ENCODE peak calls at places on chromosome 13, in six cellular contexts. F, V, D, S, Y and W are unnamed samples.

GRCh38 chr13:36051082-36051481 is 80.1 kb downstream of the DCLK1 start:
- DNase-seq in F (no peak), V (no peak), D (no peak), S (no peak), Y (no peak), W (peak; percentile 54)

GRCh38 chr13:113114511-113115362 is 7.9 kb upstream of the F10 start:
- DNase-seq in F (no peak), V (no peak), D (no peak), S (no peak), Y (no peak), W (no peak)

GRCh38 chr13:25493930-25494707 is 122.3 kb downstream of the ATP8A2 start:
- DNase-seq in F (no peak), V (no peak), D (no peak), S (no peak), Y (no peak), W (peak; percentile 23)

GRCh38 chr13:37869756-37870488 is at the start of gene TRPC4:
- DNase-seq in F (peak; percentile 1), V (peak; percentile 12), D (peak; percentile 12), S (peak; percentile 22), Y (no peak), W (peak; percentile 5)

GRCh38 chr13:41018583-41018909 is 570 bp downstream of the ELF1 start:
- DNase-seq in F (no peak), V (no peak), D (no peak), S (no peak), Y (no peak), W (no peak)

GRCh38 chr13:60627071-60627686 is 230.2 kb downstream of the TDRD3 start:
- DNase-seq in F (peak; percentile 6), V (peak; percentile 18), D (peak; percentile 29), S (peak; percentile 42), Y (no peak), W (peak; percentile 62)

GRCh38 chr13:36979361-36980040 is 19.6 kb downstream of the ALG5 start:
- DNase-seq in F (no peak), V (no peak), D (no peak), S (no peak), Y (no peak), W (no peak)

GRCh38 chr13:50419896-50420295 is 404.7 kb downstream of the KCNRG start:
- DNase-seq in F (no peak), V (no peak), D (no peak), S (no peak), Y (no peak), W (no peak)

GRCh38 chr13:35744566-35745203 is 268.2 kb upstream of the MAB21L1 start:
- DNase-seq in F (no peak), V (no peak), D (no peak), S (no peak), Y (no peak), W (no peak)

GRCh38 chr13:41917641-41918040 is 43.3 kb downstream of the VWA8 start:
- DNase-seq in F (no peak), V (no peak), D (no peak), S (peak; percentile 57), Y (no peak), W (peak; percentile 14)

GRCh38 chr13:72726721-72727416 is 560 bp downstream of the MZT1 start:
- DNase-seq in F (peak; percentile 7), V (peak; percentile 54), D (peak; percentile 36), S (no peak), Y (no peak), W (peak; percentile 79)

GRCh38 chr13:62243146-62243545 is 827.5 kb upstream of the PCDH20 start:
- DNase-seq in F (no peak), V (no peak), D (no peak), S (no peak), Y (no peak), W (no peak)

GRCh38 chr13:37163626-37164365 is 58.3 kb upstream of the CSNK1A1L start:
- DNase-seq in F (no peak), V (no peak), D (no peak), S (no peak), Y (no peak), W (no peak)

GRCh38 chr13:109655206-109655600 is 131.2 kb downstream of the IRS2 start:
- DNase-seq in F (no peak), V (no peak), D (no peak), S (no peak), Y (no peak), W (peak; percentile 75)

GRCh38 chr13:111174377-111174776 is 59.3 kb downstream of the ARHGEF7 start:
- DNase-seq in F (no peak), V (no peak), D (no peak), S (peak; percentile 42), Y (no peak), W (no peak)

GRCh38 chr13:35818577-35819165 is 312.5 kb downstream of the DCLK1 start:
- DNase-seq in F (no peak), V (peak; percentile 11), D (peak; percentile 7), S (peak; percentile 43), Y (no peak), W (peak; percentile 52)

GRCh38 chr13:20993661-20994440 is 67.5 kb downstream of the LATS2 start:
- DNase-seq in F (no peak), V (peak; percentile 65), D (no peak), S (no peak), Y (no peak), W (peak; percentile 98)

GRCh38 chr13:114047358-114047881 is 73.5 kb upstream of the C13orf46 start:
- DNase-seq in F (no peak), V (peak; percentile 27), D (no peak), S (no peak), Y (peak; percentile 74), W (no peak)

GRCh38 chr13:35144496-35144895 is 202.4 kb downstream of the NBEA start:
- DNase-seq in F (no peak), V (no peak), D (no peak), S (peak; percentile 28), Y (no peak), W (no peak)

GRCh38 chr13:34640931-34641330 is 301.1 kb upstream of the NBEA start:
- DNase-seq in F (no peak), V (no peak), D (no peak), S (no peak), Y (no peak), W (no peak)

GRCh38 chr13:49580980-49581680 is 4.2 kb downstream of the RCBTB1 start:
- DNase-seq in F (no peak), V (no peak), D (no peak), S (no peak), Y (no peak), W (no peak)

GRCh38 chr13:22770891-22771290 is 409.9 kb upstream of the SGCG start:
- DNase-seq in F (no peak), V (no peak), D (no peak), S (no peak), Y (no peak), W (no peak)

GRCh38 chr13:26743971-26744370 is 16.6 kb downstream of the GPR12 start:
- DNase-seq in F (no peak), V (no peak), D (no peak), S (no peak), Y (no peak), W (no peak)

GRCh38 chr13:26749905-26750304 is 10.7 kb downstream of the GPR12 start:
- DNase-seq in F (no peak), V (no peak), D (no peak), S (no peak), Y (no peak), W (no peak)

GRCh38 chr13:26752671-26753070 is 7.9 kb downstream of the GPR12 start:
- DNase-seq in F (no peak), V (no peak), D (no peak), S (no peak), Y (no peak), W (no peak)

DNA sequence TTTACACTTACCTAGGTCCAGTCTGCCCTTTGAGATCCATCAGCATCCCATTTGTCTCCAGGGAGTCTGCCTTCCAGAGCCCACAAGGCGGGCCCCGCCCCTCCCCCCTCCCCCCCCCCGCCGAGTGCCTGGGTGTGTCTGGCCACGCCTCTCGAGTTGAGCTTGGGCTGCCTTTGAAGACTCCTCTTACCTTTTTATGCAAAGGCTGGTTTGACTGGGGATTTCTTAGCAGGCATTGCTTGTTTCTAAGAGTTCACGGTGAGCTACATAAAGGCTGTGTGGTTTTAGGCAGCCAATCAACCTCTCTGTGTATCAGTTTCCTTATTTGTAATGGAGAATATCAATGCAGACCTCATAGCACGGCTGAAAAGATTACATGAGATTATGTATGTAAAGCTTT is 11.3 kb downstream of the GPR12 start:
- DNase-seq in F (no peak), V (peak; percentile 47), D (no peak), S (no peak), Y (no peak), W (no peak)
- TF ChIP-seq CTCF in F (no peak), V (no peak), D (no peak), S (no peak), Y (no peak), W (no peak)

GRCh38 chr13:44976196-44976595 is 13.1 kb downstream of the NUFIP1 start:
- DNase-seq in F (no peak), V (no peak), D (no peak), S (no peak), Y (no peak), W (no peak)
- TF ChIP-seq MYC in F (no peak), V (no peak), D (no peak), S (no peak), Y (no peak), W (no peak)

DNA sequence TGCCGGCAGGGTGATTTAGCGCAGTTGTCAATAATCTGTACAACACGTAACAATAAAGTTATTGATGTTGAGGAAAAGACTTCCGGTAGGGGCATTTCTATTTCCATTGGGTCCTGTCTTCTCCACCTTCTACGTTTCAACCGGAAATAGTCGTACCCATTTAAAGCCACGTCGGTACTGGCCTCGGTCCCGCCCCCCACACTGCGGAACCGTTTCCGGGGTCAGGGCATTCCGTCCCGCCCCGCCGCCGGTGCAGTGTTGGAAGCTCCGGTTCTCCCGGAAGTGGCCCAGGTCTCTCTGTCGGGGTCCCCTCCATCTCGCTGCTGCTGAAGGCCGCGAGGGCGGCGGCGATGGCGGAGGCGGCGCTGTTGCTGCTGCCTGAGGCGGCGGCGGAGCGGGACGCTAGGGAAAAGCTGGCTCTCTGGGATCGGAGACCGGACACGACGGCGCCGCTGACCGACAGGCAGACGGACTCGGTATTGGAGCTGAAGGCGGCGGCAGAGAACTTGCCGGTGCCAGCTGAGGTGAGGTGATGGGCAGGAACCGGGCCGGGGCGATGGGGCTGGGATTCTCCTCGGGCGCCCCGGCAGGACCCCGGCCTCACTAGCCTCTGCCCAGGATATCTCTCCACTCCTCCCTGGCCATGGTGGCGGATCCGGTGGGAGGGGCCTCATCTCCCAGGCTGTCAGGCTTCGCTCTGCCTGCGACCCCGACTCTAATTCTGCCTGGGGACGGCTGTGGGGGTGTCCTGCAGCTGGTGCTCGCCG is at the start of gene COG3:
- DNase-seq in F (peak; percentile 94), V (peak; percentile 72), D (peak; percentile 99), S (peak; percentile 96), Y (peak; percentile 92), W (peak; percentile 98)
- TF ChIP-seq POLR2A in F (peak; percentile 54), V (peak; percentile 86), D (peak; percentile 75), S (peak; percentile 63), Y (peak; percentile 92), W (peak; percentile 84)

DNA sequence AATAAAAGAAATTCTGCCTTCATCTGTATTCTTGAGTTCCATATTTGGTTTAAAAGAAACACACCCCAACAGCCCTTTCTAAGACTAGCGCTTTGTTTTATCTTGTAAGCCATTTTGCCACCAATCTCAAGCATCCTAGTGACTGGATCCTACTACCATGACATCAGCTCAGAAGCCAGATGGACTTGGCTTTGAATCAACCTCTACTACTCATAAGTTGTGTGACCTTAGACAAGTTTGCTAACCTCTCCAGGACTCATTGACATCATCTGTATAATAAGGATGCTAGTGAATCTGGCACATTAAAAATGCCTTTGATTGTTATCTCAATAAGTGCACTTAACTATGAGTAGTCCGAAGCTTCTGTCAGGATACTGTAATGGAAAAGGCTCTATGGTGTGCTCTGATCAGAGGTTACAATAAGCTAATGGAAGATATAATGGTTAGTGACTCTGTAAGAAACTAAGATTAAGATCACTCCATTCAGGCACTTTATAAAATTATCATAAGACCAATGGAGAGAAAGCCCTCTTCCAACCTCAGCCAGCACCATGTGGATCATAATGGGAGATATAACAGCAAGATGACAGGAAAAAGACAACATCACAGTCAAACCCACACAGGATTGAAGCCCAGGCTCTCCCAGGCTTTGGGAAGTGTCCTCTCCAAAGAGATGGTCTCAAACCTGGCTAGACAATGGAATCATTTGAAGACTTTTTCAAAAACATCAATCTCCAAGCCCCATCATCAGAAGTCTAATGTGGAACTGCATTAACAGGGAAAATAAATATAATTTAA is 180.6 kb upstream of the MIR17HG start:
- DNase-seq in F (no peak), V (no peak), D (no peak), S (no peak), Y (no peak), W (no peak)
- TF ChIP-seq CTCF in F (no peak), V (no peak), D (no peak), S (no peak), Y (no peak), W (no peak)